ENCODE peak calls at places on chromosomes 3 and 15, in eight cellular contexts. One of them, this sample, is unnamed.

GRCh38 chr3:5235655-5236054 is 48.1 kb downstream of the EDEM1 start:
- DNase-seq in activated T-helper 1 cell treated with anti-CD3 and anti-CD28 coated beads, Interleukin-12 subunit alpha, Interleukin-12 subunit beta, Interleukin-2, Interleukin-4 antibody, amounts not matched to agents 30 ng/mL and 10 ng/mL and 1 ng/mL, durations not matched to agents 14 hours and 24 hours and 36 hours: no peak
- DNase-seq in adipocyte: no peak
- DNase-seq in astrocyte of the spinal cord: no peak
- DNase-seq in activated naive CD4-positive, alpha-beta T cell: no peak
- DNase-seq in caudate nucleus: no peak
- DNase-seq in Peyer's patch: no peak
- DNase-seq in activated CD4-positive, CD25-positive, alpha-beta regulatory T cell: no peak
- DNase-seq in this sample: no peak

GRCh38 chr3:190165253-190165652 is 44.6 kb upstream of the P3H2 start:
- DNase-seq in activated T-helper 1 cell treated with anti-CD3 and anti-CD28 coated beads, Interleukin-12 subunit alpha, Interleukin-12 subunit beta, Interleukin-2, Interleukin-4 antibody, amounts not matched to agents 30 ng/mL and 10 ng/mL and 1 ng/mL, durations not matched to agents 14 hours and 24 hours and 36 hours: no peak
- DNase-seq in adipocyte: no peak
- DNase-seq in astrocyte of the spinal cord: no peak
- DNase-seq in activated naive CD4-positive, alpha-beta T cell: no peak
- DNase-seq in caudate nucleus: no peak
- DNase-seq in Peyer's patch: no peak
- DNase-seq in activated CD4-positive, CD25-positive, alpha-beta regulatory T cell: no peak
- DNase-seq in this sample: no peak

GRCh38 chr3:143685483-143685882 is 162.8 kb downstream of the SLC9A9 start:
- DNase-seq in activated T-helper 1 cell treated with anti-CD3 and anti-CD28 coated beads, Interleukin-12 subunit alpha, Interleukin-12 subunit beta, Interleukin-2, Interleukin-4 antibody, amounts not matched to agents 30 ng/mL and 10 ng/mL and 1 ng/mL, durations not matched to agents 14 hours and 24 hours and 36 hours: no peak
- DNase-seq in adipocyte: no peak
- DNase-seq in astrocyte of the spinal cord: no peak
- DNase-seq in activated naive CD4-positive, alpha-beta T cell: no peak
- DNase-seq in caudate nucleus: no peak
- DNase-seq in Peyer's patch: no peak
- DNase-seq in activated CD4-positive, CD25-positive, alpha-beta regulatory T cell: no peak
- DNase-seq in this sample: no peak

GRCh38 chr3:137332296-137332695 is 374.5 kb downstream of the IL20RB start:
- DNase-seq in activated T-helper 1 cell treated with anti-CD3 and anti-CD28 coated beads, Interleukin-12 subunit alpha, Interleukin-12 subunit beta, Interleukin-2, Interleukin-4 antibody, amounts not matched to agents 30 ng/mL and 10 ng/mL and 1 ng/mL, durations not matched to agents 14 hours and 24 hours and 36 hours: no peak
- DNase-seq in adipocyte: no peak
- DNase-seq in astrocyte of the spinal cord: no peak
- DNase-seq in activated naive CD4-positive, alpha-beta T cell: no peak
- DNase-seq in caudate nucleus: no peak
- DNase-seq in Peyer's patch: no peak
- DNase-seq in activated CD4-positive, CD25-positive, alpha-beta regulatory T cell: no peak
- DNase-seq in this sample: no peak

GRCh38 chr3:45508659-45509037 is 85.9 kb upstream of the LIMD1 start:
- DNase-seq in activated T-helper 1 cell treated with anti-CD3 and anti-CD28 coated beads, Interleukin-12 subunit alpha, Interleukin-12 subunit beta, Interleukin-2, Interleukin-4 antibody, amounts not matched to agents 30 ng/mL and 10 ng/mL and 1 ng/mL, durations not matched to agents 14 hours and 24 hours and 36 hours: no peak
- DNase-seq in adipocyte: no peak
- DNase-seq in astrocyte of the spinal cord: no peak
- DNase-seq in activated naive CD4-positive, alpha-beta T cell: no peak
- DNase-seq in caudate nucleus: no peak
- DNase-seq in Peyer's patch: no peak
- DNase-seq in activated CD4-positive, CD25-positive, alpha-beta regulatory T cell: no peak
- DNase-seq in this sample: no peak

GRCh38 chr3:48716508-48716981 is 476 bp downstream of the IP6K2 start:
- DNase-seq in activated T-helper 1 cell treated with anti-CD3 and anti-CD28 coated beads, Interleukin-12 subunit alpha, Interleukin-12 subunit beta, Interleukin-2, Interleukin-4 antibody, amounts not matched to agents 30 ng/mL and 10 ng/mL and 1 ng/mL, durations not matched to agents 14 hours and 24 hours and 36 hours: peak
- DNase-seq in adipocyte: peak
- DNase-seq in astrocyte of the spinal cord: no peak
- DNase-seq in activated naive CD4-positive, alpha-beta T cell: no peak
- DNase-seq in caudate nucleus: no peak
- DNase-seq in Peyer's patch: no peak
- DNase-seq in activated CD4-positive, CD25-positive, alpha-beta regulatory T cell: no peak
- DNase-seq in this sample: peak

GRCh38 chr3:13484861-13485590 is 4.9 kb downstream of the HDAC11 start:
- DNase-seq in activated T-helper 1 cell treated with anti-CD3 and anti-CD28 coated beads, Interleukin-12 subunit alpha, Interleukin-12 subunit beta, Interleukin-2, Interleukin-4 antibody, amounts not matched to agents 30 ng/mL and 10 ng/mL and 1 ng/mL, durations not matched to agents 14 hours and 24 hours and 36 hours: no peak
- DNase-seq in adipocyte: peak
- DNase-seq in astrocyte of the spinal cord: peak
- DNase-seq in activated naive CD4-positive, alpha-beta T cell: no peak
- DNase-seq in caudate nucleus: no peak
- DNase-seq in Peyer's patch: no peak
- DNase-seq in activated CD4-positive, CD25-positive, alpha-beta regulatory T cell: no peak
- DNase-seq in this sample: no peak

GRCh38 chr3:61936344-61936937 is 375.1 kb downstream of the PTPRG start:
- DNase-seq in activated T-helper 1 cell treated with anti-CD3 and anti-CD28 coated beads, Interleukin-12 subunit alpha, Interleukin-12 subunit beta, Interleukin-2, Interleukin-4 antibody, amounts not matched to agents 30 ng/mL and 10 ng/mL and 1 ng/mL, durations not matched to agents 14 hours and 24 hours and 36 hours: no peak
- DNase-seq in adipocyte: peak
- DNase-seq in astrocyte of the spinal cord: no peak
- DNase-seq in activated naive CD4-positive, alpha-beta T cell: no peak
- DNase-seq in caudate nucleus: no peak
- DNase-seq in Peyer's patch: peak
- DNase-seq in activated CD4-positive, CD25-positive, alpha-beta regulatory T cell: no peak
- DNase-seq in this sample: peak

GRCh38 chr3:9550999-9551398 is 2.6 kb downstream of the LHFPL4 start:
- DNase-seq in activated T-helper 1 cell treated with anti-CD3 and anti-CD28 coated beads, Interleukin-12 subunit alpha, Interleukin-12 subunit beta, Interleukin-2, Interleukin-4 antibody, amounts not matched to agents 30 ng/mL and 10 ng/mL and 1 ng/mL, durations not matched to agents 14 hours and 24 hours and 36 hours: no peak
- DNase-seq in adipocyte: no peak
- DNase-seq in astrocyte of the spinal cord: no peak
- DNase-seq in activated naive CD4-positive, alpha-beta T cell: no peak
- DNase-seq in caudate nucleus: no peak
- DNase-seq in Peyer's patch: no peak
- DNase-seq in activated CD4-positive, CD25-positive, alpha-beta regulatory T cell: no peak
- DNase-seq in this sample: no peak

GRCh38 chr3:46882377-46883015 is 5.0 kb downstream of the PTH1R start:
- DNase-seq in activated T-helper 1 cell treated with anti-CD3 and anti-CD28 coated beads, Interleukin-12 subunit alpha, Interleukin-12 subunit beta, Interleukin-2, Interleukin-4 antibody, amounts not matched to agents 30 ng/mL and 10 ng/mL and 1 ng/mL, durations not matched to agents 14 hours and 24 hours and 36 hours: no peak
- DNase-seq in adipocyte: peak
- DNase-seq in astrocyte of the spinal cord: peak
- DNase-seq in activated naive CD4-positive, alpha-beta T cell: no peak
- DNase-seq in caudate nucleus: no peak
- DNase-seq in Peyer's patch: no peak
- DNase-seq in activated CD4-positive, CD25-positive, alpha-beta regulatory T cell: no peak
- DNase-seq in this sample: peak

GRCh38 chr3:196399485-196399945 is 32.7 kb downstream of the UBXN7 start:
- DNase-seq in activated T-helper 1 cell treated with anti-CD3 and anti-CD28 coated beads, Interleukin-12 subunit alpha, Interleukin-12 subunit beta, Interleukin-2, Interleukin-4 antibody, amounts not matched to agents 30 ng/mL and 10 ng/mL and 1 ng/mL, durations not matched to agents 14 hours and 24 hours and 36 hours: no peak
- DNase-seq in adipocyte: peak
- DNase-seq in astrocyte of the spinal cord: peak
- DNase-seq in activated naive CD4-positive, alpha-beta T cell: no peak
- DNase-seq in caudate nucleus: no peak
- DNase-seq in Peyer's patch: no peak
- DNase-seq in activated CD4-positive, CD25-positive, alpha-beta regulatory T cell: no peak
- DNase-seq in this sample: no peak

GRCh38 chr3:16402451-16402850 is 111.0 kb downstream of the RFTN1 start:
- DNase-seq in activated T-helper 1 cell treated with anti-CD3 and anti-CD28 coated beads, Interleukin-12 subunit alpha, Interleukin-12 subunit beta, Interleukin-2, Interleukin-4 antibody, amounts not matched to agents 30 ng/mL and 10 ng/mL and 1 ng/mL, durations not matched to agents 14 hours and 24 hours and 36 hours: no peak
- DNase-seq in adipocyte: peak
- DNase-seq in astrocyte of the spinal cord: peak
- DNase-seq in activated naive CD4-positive, alpha-beta T cell: no peak
- DNase-seq in caudate nucleus: no peak
- DNase-seq in Peyer's patch: no peak
- DNase-seq in activated CD4-positive, CD25-positive, alpha-beta regulatory T cell: no peak
- DNase-seq in this sample: no peak

GRCh38 chr3:96813820-96814580 is 394 bp upstream of the EPHA6 start:
- DNase-seq in activated T-helper 1 cell treated with anti-CD3 and anti-CD28 coated beads, Interleukin-12 subunit alpha, Interleukin-12 subunit beta, Interleukin-2, Interleukin-4 antibody, amounts not matched to agents 30 ng/mL and 10 ng/mL and 1 ng/mL, durations not matched to agents 14 hours and 24 hours and 36 hours: no peak
- DNase-seq in adipocyte: peak
- DNase-seq in astrocyte of the spinal cord: peak
- DNase-seq in activated naive CD4-positive, alpha-beta T cell: no peak
- DNase-seq in caudate nucleus: no peak
- DNase-seq in Peyer's patch: no peak
- DNase-seq in activated CD4-positive, CD25-positive, alpha-beta regulatory T cell: no peak
- DNase-seq in this sample: peak

GRCh38 chr3:99620077-99620476 is 18.3 kb upstream of the COL8A1 start:
- DNase-seq in activated T-helper 1 cell treated with anti-CD3 and anti-CD28 coated beads, Interleukin-12 subunit alpha, Interleukin-12 subunit beta, Interleukin-2, Interleukin-4 antibody, amounts not matched to agents 30 ng/mL and 10 ng/mL and 1 ng/mL, durations not matched to agents 14 hours and 24 hours and 36 hours: no peak
- DNase-seq in adipocyte: no peak
- DNase-seq in astrocyte of the spinal cord: no peak
- DNase-seq in activated naive CD4-positive, alpha-beta T cell: no peak
- DNase-seq in caudate nucleus: no peak
- DNase-seq in Peyer's patch: no peak
- DNase-seq in activated CD4-positive, CD25-positive, alpha-beta regulatory T cell: no peak
- DNase-seq in this sample: no peak

GRCh38 chr15:53351373-53351772 is 408.1 kb downstream of the WDR72 start:
- DNase-seq in activated T-helper 1 cell treated with anti-CD3 and anti-CD28 coated beads, Interleukin-12 subunit alpha, Interleukin-12 subunit beta, Interleukin-2, Interleukin-4 antibody, amounts not matched to agents 30 ng/mL and 10 ng/mL and 1 ng/mL, durations not matched to agents 14 hours and 24 hours and 36 hours: no peak
- DNase-seq in adipocyte: no peak
- DNase-seq in astrocyte of the spinal cord: no peak
- DNase-seq in activated naive CD4-positive, alpha-beta T cell: no peak
- DNase-seq in caudate nucleus: no peak
- DNase-seq in Peyer's patch: no peak
- DNase-seq in activated CD4-positive, CD25-positive, alpha-beta regulatory T cell: no peak
- DNase-seq in this sample: no peak

GRCh38 chr15:77506311-77507150 is 85.8 kb downstream of the HMG20A start:
- DNase-seq in activated T-helper 1 cell treated with anti-CD3 and anti-CD28 coated beads, Interleukin-12 subunit alpha, Interleukin-12 subunit beta, Interleukin-2, Interleukin-4 antibody, amounts not matched to agents 30 ng/mL and 10 ng/mL and 1 ng/mL, durations not matched to agents 14 hours and 24 hours and 36 hours: no peak
- DNase-seq in adipocyte: no peak
- DNase-seq in astrocyte of the spinal cord: peak
- DNase-seq in activated naive CD4-positive, alpha-beta T cell: no peak
- DNase-seq in caudate nucleus: no peak
- DNase-seq in Peyer's patch: no peak
- DNase-seq in activated CD4-positive, CD25-positive, alpha-beta regulatory T cell: no peak
- DNase-seq in this sample: peak

GRCh38 chr3:156217674-156218352 is 97.4 kb downstream of the KCNAB1 start:
- DNase-seq in activated T-helper 1 cell treated with anti-CD3 and anti-CD28 coated beads, Interleukin-12 subunit alpha, Interleukin-12 subunit beta, Interleukin-2, Interleukin-4 antibody, amounts not matched to agents 30 ng/mL and 10 ng/mL and 1 ng/mL, durations not matched to agents 14 hours and 24 hours and 36 hours: no peak
- DNase-seq in adipocyte: no peak
- DNase-seq in astrocyte of the spinal cord: peak
- DNase-seq in activated naive CD4-positive, alpha-beta T cell: no peak
- DNase-seq in caudate nucleus: no peak
- DNase-seq in Peyer's patch: no peak
- DNase-seq in activated CD4-positive, CD25-positive, alpha-beta regulatory T cell: no peak
- DNase-seq in this sample: no peak

GRCh38 chr3:153963012-153963411 is 158.2 kb upstream of the ARHGEF26 start:
- DNase-seq in activated T-helper 1 cell treated with anti-CD3 and anti-CD28 coated beads, Interleukin-12 subunit alpha, Interleukin-12 subunit beta, Interleukin-2, Interleukin-4 antibody, amounts not matched to agents 30 ng/mL and 10 ng/mL and 1 ng/mL, durations not matched to agents 14 hours and 24 hours and 36 hours: no peak
- DNase-seq in adipocyte: no peak
- DNase-seq in astrocyte of the spinal cord: no peak
- DNase-seq in activated naive CD4-positive, alpha-beta T cell: no peak
- DNase-seq in caudate nucleus: no peak
- DNase-seq in Peyer's patch: no peak
- DNase-seq in activated CD4-positive, CD25-positive, alpha-beta regulatory T cell: no peak
- DNase-seq in this sample: no peak

GRCh38 chr15:100588638-100589242 is 13.2 kb downstream of the LINS1 start:
- DNase-seq in activated T-helper 1 cell treated with anti-CD3 and anti-CD28 coated beads, Interleukin-12 subunit alpha, Interleukin-12 subunit beta, Interleukin-2, Interleukin-4 antibody, amounts not matched to agents 30 ng/mL and 10 ng/mL and 1 ng/mL, durations not matched to agents 14 hours and 24 hours and 36 hours: no peak
- DNase-seq in adipocyte: no peak
- DNase-seq in astrocyte of the spinal cord: peak
- DNase-seq in activated naive CD4-positive, alpha-beta T cell: no peak
- DNase-seq in caudate nucleus: no peak
- DNase-seq in Peyer's patch: no peak
- DNase-seq in activated CD4-positive, CD25-positive, alpha-beta regulatory T cell: no peak
- DNase-seq in this sample: no peak

GRCh38 chr15:35557544-35557943 is 11.6 kb upstream of the DPH6 start:
- DNase-seq in activated T-helper 1 cell treated with anti-CD3 and anti-CD28 coated beads, Interleukin-12 subunit alpha, Interleukin-12 subunit beta, Interleukin-2, Interleukin-4 antibody, amounts not matched to agents 30 ng/mL and 10 ng/mL and 1 ng/mL, durations not matched to agents 14 hours and 24 hours and 36 hours: no peak
- DNase-seq in adipocyte: peak
- DNase-seq in astrocyte of the spinal cord: peak
- DNase-seq in activated naive CD4-positive, alpha-beta T cell: no peak
- DNase-seq in caudate nucleus: no peak
- DNase-seq in Peyer's patch: no peak
- DNase-seq in activated CD4-positive, CD25-positive, alpha-beta regulatory T cell: no peak
- DNase-seq in this sample: no peak

This sample was measured in neural crest cell.